ENCODE peak calls at places on chromosomes 11 and 22, in nine cellular contexts. C, K, G, W, F, L, Z, M and U are unnamed samples.

GRCh38 chr11:96328395-96329010 is 14.5 kb downstream of the MAML2 start:
- DNase-seq in L (no peak), K (no peak), C (peak; percentile 56), M (no peak), W (no peak), Z (peak; percentile 45), G (no peak), F (no peak), U (no peak)

GRCh38 chr11:110087820-110088534 is 5.2 kb upstream of the ZC3H12C start:
- DNase-seq in K (no peak), W (no peak), C (peak; percentile 88), L (no peak), G (no peak), F (peak; percentile 79), M (no peak), Z (peak; percentile 80), U (no peak)

GRCh38 chr22:45441158-45441557 is 27.7 kb downstream of the RIBC2 start:
- DNase-seq in L (peak; percentile 84), Z (peak; percentile 72), M (peak; percentile 41), K (peak; percentile 46), G (peak; percentile 17), C (peak; percentile 51), F (peak; percentile 75), W (peak; percentile 9), U (peak; percentile 78)

GRCh38 chr11:69443138-69443967 is 38.1 kb upstream of the LINC01488 start:
- DNase-seq in F (peak; percentile 91), C (peak; percentile 95), G (peak; percentile 54), L (peak; percentile 83), W (peak; percentile 79), M (peak; percentile 89), Z (peak; percentile 94), K (peak; percentile 88), U (peak; percentile 95)

GRCh38 chr11:67376873-67377808 is 3.7 kb upstream of the CLCF1 start:
- DNase-seq in Z (no peak), L (no peak), C (no peak), W (no peak), M (no peak), G (no peak), K (no peak), F (no peak), U (no peak)

GRCh38 chr11:62724171-62724570 is 3.1 kb downstream of the HNRNPUL2 start:
- DNase-seq in G (no peak), Z (no peak), F (no peak), K (no peak), L (no peak), M (no peak), W (no peak), C (no peak), U (no peak)

GRCh38 chr22:35894937-35895708 is 133.5 kb downstream of the RBFOX2 start:
- DNase-seq in F (peak; percentile 79), W (peak; percentile 75), C (peak; percentile 72), Z (peak; percentile 88), G (no peak), M (no peak), K (no peak), L (no peak), U (peak; percentile 69)

GRCh38 chr22:32199341-32199740 is 5.5 kb downstream of the RFPL2 start:
- DNase-seq in L (no peak), C (no peak), M (no peak), F (no peak), K (no peak), G (no peak), Z (no peak), W (no peak), U (no peak)

GRCh38 chr11:118607401-118608267 is at the start of gene PHLDB1:
- DNase-seq in G (peak; percentile 57), W (no peak), M (peak; percentile 52), L (peak; percentile 75), K (peak; percentile 48), Z (peak; percentile 82), C (peak; percentile 66), F (peak; percentile 80), U (peak; percentile 68)

GRCh38 chr11:28759311-28759710 is 651.1 kb downstream of the METTL15 start:
- DNase-seq in M (no peak), F (no peak), L (no peak), C (peak; percentile 83), K (no peak), G (no peak), Z (peak; percentile 76), W (peak; percentile 66), U (peak; percentile 63)

GRCh38 chr22:49269928-49270327 is 557.7 kb downstream of the BRD1 start:
- DNase-seq in Z (no peak), F (no peak), C (no peak), G (no peak), M (no peak), K (no peak), W (no peak), L (no peak), U (no peak)

GRCh38 chr22:17867160-17867785 is 93.0 kb upstream of the BID start:
- DNase-seq in C (no peak), K (no peak), L (no peak), W (no peak), M (no peak), F (no peak), G (no peak), Z (no peak), U (no peak)

GRCh38 chr22:44096736-44097135 is 72.6 kb downstream of the PARVB start:
- DNase-seq in M (no peak), G (no peak), L (no peak), C (no peak), K (no peak), Z (no peak), F (no peak), W (no peak), U (no peak)

GRCh38 chr11:33670250-33671011 is 30.2 kb downstream of the C11orf91 start:
- DNase-seq in K (no peak), C (peak; percentile 76), Z (peak; percentile 42), G (no peak), W (no peak), F (peak; percentile 77), L (no peak), M (no peak), U (no peak)

GRCh38 chr11:130979386-130979972 is 63.2 kb upstream of the SNX19 start:
- DNase-seq in L (peak; percentile 49), F (peak; percentile 73), W (no peak), M (no peak), K (peak; percentile 3), Z (peak; percentile 58), G (no peak), C (peak; percentile 34), U (peak; percentile 39)
- TF ChIP-seq CTCF in L (peak; percentile 34), F (peak; percentile 73), W (peak; percentile 69), M (peak; percentile 69), K (peak; percentile 9), Z (peak; percentile 65), G (no peak), C (peak; percentile 65), U (peak; percentile 34)

DNA sequence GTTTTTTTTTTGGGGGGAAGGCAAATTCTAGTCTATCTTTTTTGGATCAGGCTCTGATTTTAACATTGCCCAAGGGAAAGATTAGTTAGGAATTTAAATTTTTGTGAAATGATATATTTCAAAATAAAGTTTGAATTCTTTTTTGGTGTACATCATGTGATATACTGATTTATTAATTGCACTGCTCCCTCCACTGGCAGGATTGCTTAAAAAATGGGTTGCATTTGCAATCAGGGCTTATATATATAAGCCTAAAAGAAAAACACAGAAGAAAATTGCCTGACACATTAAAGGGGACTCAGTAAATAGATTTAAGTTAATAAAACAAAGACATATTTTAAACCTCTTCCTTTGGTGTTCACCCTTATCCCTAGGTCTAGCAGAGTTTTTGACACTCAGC is 1.2 kb downstream of the DYNC2H1 start:
- DNase-seq in Z (peak; percentile 72), M (no peak), G (no peak), W (peak; percentile 23), C (peak; percentile 41), K (peak; percentile 10), F (peak; percentile 65), L (no peak), U (peak; percentile 11)
- TF ChIP-seq CTCF in Z (peak; percentile 48), M (peak; percentile 40), G (no peak), W (peak; percentile 50), C (peak; percentile 12), K (peak; percentile 19), F (peak; percentile 46), L (no peak), U (peak; percentile 34)

GRCh38 chr11:120125509-120125908 is 12.4 kb downstream of the TRIM29 start:
- DNase-seq in C (no peak), W (no peak), L (no peak), K (no peak), Z (no peak), F (no peak), G (no peak), M (no peak), U (no peak)

GRCh38 chr11:120125005-120125404 is 12.9 kb downstream of the TRIM29 start:
- DNase-seq in F (peak; percentile 81), W (no peak), M (no peak), L (no peak), C (peak; percentile 29), Z (no peak), G (no peak), K (peak; percentile 31), U (peak; percentile 65)

GRCh38 chr11:120123946-120124345 is 14.0 kb downstream of the TRIM29 start:
- DNase-seq in F (no peak), G (no peak), C (no peak), M (no peak), W (no peak), Z (no peak), K (no peak), L (no peak), U (no peak)

GRCh38 chr11:120122921-120123683 is 14.8 kb downstream of the TRIM29 start:
- DNase-seq in Z (no peak), G (no peak), F (no peak), K (no peak), W (no peak), C (no peak), M (no peak), L (no peak), U (no peak)

DNA sequence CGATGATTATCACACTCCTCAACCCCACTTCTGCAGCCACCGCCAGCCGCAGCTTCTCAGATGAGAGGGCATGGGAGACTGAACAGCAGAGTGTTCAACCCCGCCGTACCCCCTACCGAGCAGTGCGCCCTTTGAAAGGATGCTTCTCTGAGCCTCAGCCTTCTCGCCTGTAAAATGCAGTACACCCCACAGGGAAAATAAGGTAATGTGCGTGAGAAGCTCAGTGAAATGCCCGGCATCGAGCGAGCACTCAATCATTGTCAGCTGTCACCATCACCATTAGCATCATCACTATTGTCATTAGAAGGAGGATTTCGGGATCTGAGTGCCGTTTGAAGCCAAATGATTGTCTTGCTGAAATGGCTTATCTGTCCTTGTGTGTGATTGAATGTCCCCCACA is 13.6 kb downstream of the TRIM29 start:
- DNase-seq in F (no peak), Z (no peak), L (no peak), K (no peak), C (no peak), M (no peak), G (no peak), W (no peak), U (no peak)
- TF ChIP-seq CTCF in F (no peak), Z (no peak), L (no peak), K (no peak), C (no peak), M (no peak), G (no peak), W (no peak), U (no peak)

GRCh38 chr22:50342651-50343540 is at the start of gene PPP6R2:
- DNase-seq in G (peak; percentile 91), M (peak; percentile 85), C (peak; percentile 60), K (no peak), Z (peak; percentile 76), L (peak; percentile 71), W (no peak), F (peak; percentile 48), U (peak; percentile 92)
- TF ChIP-seq CTCF in G (peak; percentile 34), M (peak; percentile 30), C (no peak), K (peak; percentile 26), Z (no peak), L (no peak), W (no peak), F (no peak), U (no peak)